ENCODE peak calls at places on chromosomes 7 and 10, in ten cellular contexts. One of them, this sample, is unnamed.

GRCh38 chr7:2315787-2316186 is 1.5 kb upstream of the SNX8 start:
- DNase-seq in AG20443: no peak
- DNase-seq in activated CD4-positive, alpha-beta T cell treated with anti-CD3 and anti-CD28 coated beads, Interleukin-2, amount 50 U/mL, for 24 hours: no peak
- DNase-seq in CD4-positive, alpha-beta memory T cell: no peak
- DNase-seq in psoas muscle: no peak
- DNase-seq in nucleus accumbens: no peak
- DNase-seq in neural crest cell: no peak
- DNase-seq in left cardiac atrium: no peak
- DNase-seq in NCI-H1092 treated with DMSO at 0.1 percent for 48 hours: no peak
- DNase-seq in tibial artery: no peak
- DNase-seq in this sample: no peak

GRCh38 chr10:14466256-14466655 is 135.5 kb upstream of the FRMD4A start:
- DNase-seq in NCI-H1092 treated with DMSO at 0.1 percent for 48 hours: no peak
- DNase-seq in tibial artery: no peak
- DNase-seq in psoas muscle: no peak
- DNase-seq in nucleus accumbens: no peak
- DNase-seq in activated CD4-positive, alpha-beta T cell treated with anti-CD3 and anti-CD28 coated beads, Interleukin-2, amount 50 U/mL, for 24 hours: no peak
- DNase-seq in left cardiac atrium: no peak
- DNase-seq in CD4-positive, alpha-beta memory T cell: no peak
- DNase-seq in AG20443: peak
- DNase-seq in neural crest cell: no peak
- DNase-seq in this sample: no peak

GRCh38 chr7:104040666-104041065 is 51.2 kb upstream of the RELN start:
- DNase-seq in CD4-positive, alpha-beta memory T cell: no peak
- DNase-seq in AG20443: no peak
- DNase-seq in left cardiac atrium: no peak
- DNase-seq in tibial artery: no peak
- DNase-seq in NCI-H1092 treated with DMSO at 0.1 percent for 48 hours: no peak
- DNase-seq in activated CD4-positive, alpha-beta T cell treated with anti-CD3 and anti-CD28 coated beads, Interleukin-2, amount 50 U/mL, for 24 hours: no peak
- DNase-seq in nucleus accumbens: no peak
- DNase-seq in neural crest cell: no peak
- DNase-seq in psoas muscle: no peak
- DNase-seq in this sample: no peak

GRCh38 chr10:65358565-65358964 is 1567.3 kb upstream of the LRRTM3 start:
- DNase-seq in nucleus accumbens: no peak
- DNase-seq in NCI-H1092 treated with DMSO at 0.1 percent for 48 hours: no peak
- DNase-seq in left cardiac atrium: no peak
- DNase-seq in CD4-positive, alpha-beta memory T cell: no peak
- DNase-seq in neural crest cell: no peak
- DNase-seq in psoas muscle: no peak
- DNase-seq in tibial artery: no peak
- DNase-seq in activated CD4-positive, alpha-beta T cell treated with anti-CD3 and anti-CD28 coated beads, Interleukin-2, amount 50 U/mL, for 24 hours: no peak
- DNase-seq in AG20443: no peak
- DNase-seq in this sample: peak

GRCh38 chr10:26839966-26840627 is 20.7 kb downstream of the ABI1 start:
- DNase-seq in left cardiac atrium: no peak
- DNase-seq in tibial artery: no peak
- DNase-seq in psoas muscle: no peak
- DNase-seq in neural crest cell: no peak
- DNase-seq in NCI-H1092 treated with DMSO at 0.1 percent for 48 hours: no peak
- DNase-seq in activated CD4-positive, alpha-beta T cell treated with anti-CD3 and anti-CD28 coated beads, Interleukin-2, amount 50 U/mL, for 24 hours: no peak
- DNase-seq in nucleus accumbens: no peak
- DNase-seq in AG20443: peak
- DNase-seq in CD4-positive, alpha-beta memory T cell: no peak
- DNase-seq in this sample: no peak

GRCh38 chr7:157498690-157499089 is 161.9 kb downstream of the DNAJB6 start:
- DNase-seq in psoas muscle: peak
- DNase-seq in activated CD4-positive, alpha-beta T cell treated with anti-CD3 and anti-CD28 coated beads, Interleukin-2, amount 50 U/mL, for 24 hours: no peak
- DNase-seq in NCI-H1092 treated with DMSO at 0.1 percent for 48 hours: no peak
- DNase-seq in tibial artery: no peak
- DNase-seq in neural crest cell: no peak
- DNase-seq in CD4-positive, alpha-beta memory T cell: no peak
- DNase-seq in AG20443: no peak
- DNase-seq in left cardiac atrium: no peak
- DNase-seq in nucleus accumbens: no peak
- DNase-seq in this sample: no peak

GRCh38 chr10:87619705-87620104 is 40.0 kb upstream of the PAPSS2 start:
- DNase-seq in AG20443: peak
- DNase-seq in activated CD4-positive, alpha-beta T cell treated with anti-CD3 and anti-CD28 coated beads, Interleukin-2, amount 50 U/mL, for 24 hours: no peak
- DNase-seq in psoas muscle: no peak
- DNase-seq in tibial artery: no peak
- DNase-seq in left cardiac atrium: no peak
- DNase-seq in CD4-positive, alpha-beta memory T cell: no peak
- DNase-seq in nucleus accumbens: no peak
- DNase-seq in NCI-H1092 treated with DMSO at 0.1 percent for 48 hours: no peak
- DNase-seq in neural crest cell: no peak
- DNase-seq in this sample: no peak

GRCh38 chr7:45117582-45117981 is 6.1 kb upstream of the TBRG4 start:
- DNase-seq in psoas muscle: no peak
- DNase-seq in CD4-positive, alpha-beta memory T cell: no peak
- DNase-seq in tibial artery: no peak
- DNase-seq in activated CD4-positive, alpha-beta T cell treated with anti-CD3 and anti-CD28 coated beads, Interleukin-2, amount 50 U/mL, for 24 hours: no peak
- DNase-seq in neural crest cell: no peak
- DNase-seq in NCI-H1092 treated with DMSO at 0.1 percent for 48 hours: no peak
- DNase-seq in left cardiac atrium: no peak
- DNase-seq in nucleus accumbens: no peak
- DNase-seq in AG20443: no peak
- DNase-seq in this sample: no peak

GRCh38 chr7:69757990-69758430 is 159.7 kb downstream of the AUTS2 start:
- DNase-seq in nucleus accumbens: no peak
- DNase-seq in AG20443: peak
- DNase-seq in left cardiac atrium: no peak
- DNase-seq in neural crest cell: no peak
- DNase-seq in tibial artery: no peak
- DNase-seq in psoas muscle: no peak
- DNase-seq in NCI-H1092 treated with DMSO at 0.1 percent for 48 hours: no peak
- DNase-seq in CD4-positive, alpha-beta memory T cell: no peak
- DNase-seq in activated CD4-positive, alpha-beta T cell treated with anti-CD3 and anti-CD28 coated beads, Interleukin-2, amount 50 U/mL, for 24 hours: no peak
- DNase-seq in this sample: no peak

GRCh38 chr7:8639668-8640067 is 206.3 kb downstream of the NXPH1 start:
- DNase-seq in CD4-positive, alpha-beta memory T cell: no peak
- DNase-seq in neural crest cell: no peak
- DNase-seq in psoas muscle: no peak
- DNase-seq in nucleus accumbens: no peak
- DNase-seq in tibial artery: no peak
- DNase-seq in activated CD4-positive, alpha-beta T cell treated with anti-CD3 and anti-CD28 coated beads, Interleukin-2, amount 50 U/mL, for 24 hours: no peak
- DNase-seq in AG20443: no peak
- DNase-seq in left cardiac atrium: no peak
- DNase-seq in NCI-H1092 treated with DMSO at 0.1 percent for 48 hours: no peak
- DNase-seq in this sample: no peak

GRCh38 chr7:1418505-1419309 is 40.6 kb downstream of the MICALL2 start:
- DNase-seq in neural crest cell: no peak
- DNase-seq in left cardiac atrium: no peak
- DNase-seq in CD4-positive, alpha-beta memory T cell: no peak
- DNase-seq in AG20443: peak
- DNase-seq in nucleus accumbens: no peak
- DNase-seq in tibial artery: no peak
- DNase-seq in activated CD4-positive, alpha-beta T cell treated with anti-CD3 and anti-CD28 coated beads, Interleukin-2, amount 50 U/mL, for 24 hours: no peak
- DNase-seq in psoas muscle: no peak
- DNase-seq in NCI-H1092 treated with DMSO at 0.1 percent for 48 hours: no peak
- DNase-seq in this sample: no peak

GRCh38 chr7:151566897-151567320 is 47.2 kb upstream of the RHEB start:
- DNase-seq in AG20443: peak
- DNase-seq in activated CD4-positive, alpha-beta T cell treated with anti-CD3 and anti-CD28 coated beads, Interleukin-2, amount 50 U/mL, for 24 hours: no peak
- DNase-seq in neural crest cell: no peak
- DNase-seq in CD4-positive, alpha-beta memory T cell: no peak
- DNase-seq in tibial artery: no peak
- DNase-seq in left cardiac atrium: no peak
- DNase-seq in nucleus accumbens: no peak
- DNase-seq in NCI-H1092 treated with DMSO at 0.1 percent for 48 hours: no peak
- DNase-seq in psoas muscle: no peak
- DNase-seq in this sample: no peak

GRCh38 chr7:84669177-84669732 is 474.7 kb upstream of the SEMA3A start:
- DNase-seq in nucleus accumbens: no peak
- DNase-seq in tibial artery: no peak
- DNase-seq in NCI-H1092 treated with DMSO at 0.1 percent for 48 hours: no peak
- DNase-seq in left cardiac atrium: no peak
- DNase-seq in psoas muscle: no peak
- DNase-seq in neural crest cell: no peak
- DNase-seq in AG20443: no peak
- DNase-seq in activated CD4-positive, alpha-beta T cell treated with anti-CD3 and anti-CD28 coated beads, Interleukin-2, amount 50 U/mL, for 24 hours: no peak
- DNase-seq in CD4-positive, alpha-beta memory T cell: no peak
- DNase-seq in this sample: no peak

GRCh38 chr10:31319602-31320178 is 674 bp downstream of the ZEB1 start:
- DNase-seq in AG20443: peak
- DNase-seq in activated CD4-positive, alpha-beta T cell treated with anti-CD3 and anti-CD28 coated beads, Interleukin-2, amount 50 U/mL, for 24 hours: no peak
- DNase-seq in NCI-H1092 treated with DMSO at 0.1 percent for 48 hours: peak
- DNase-seq in psoas muscle: no peak
- DNase-seq in CD4-positive, alpha-beta memory T cell: no peak
- DNase-seq in left cardiac atrium: peak
- DNase-seq in tibial artery: no peak
- DNase-seq in nucleus accumbens: no peak
- DNase-seq in neural crest cell: no peak
- DNase-seq in this sample: no peak

GRCh38 chr7:7719235-7719634 is 828 bp upstream of the RPA3 start:
- DNase-seq in NCI-H1092 treated with DMSO at 0.1 percent for 48 hours: peak
- DNase-seq in activated CD4-positive, alpha-beta T cell treated with anti-CD3 and anti-CD28 coated beads, Interleukin-2, amount 50 U/mL, for 24 hours: no peak
- DNase-seq in AG20443: peak
- DNase-seq in nucleus accumbens: no peak
- DNase-seq in neural crest cell: no peak
- DNase-seq in psoas muscle: no peak
- DNase-seq in left cardiac atrium: no peak
- DNase-seq in CD4-positive, alpha-beta memory T cell: peak
- DNase-seq in tibial artery: no peak
- DNase-seq in this sample: no peak

GRCh38 chr7:98284335-98285036 is 3.0 kb downstream of the BRI3 start:
- DNase-seq in nucleus accumbens: no peak
- DNase-seq in NCI-H1092 treated with DMSO at 0.1 percent for 48 hours: no peak
- DNase-seq in tibial artery: peak
- DNase-seq in CD4-positive, alpha-beta memory T cell: no peak
- DNase-seq in psoas muscle: peak
- DNase-seq in activated CD4-positive, alpha-beta T cell treated with anti-CD3 and anti-CD28 coated beads, Interleukin-2, amount 50 U/mL, for 24 hours: no peak
- DNase-seq in left cardiac atrium: peak
- DNase-seq in neural crest cell: no peak
- DNase-seq in AG20443: peak
- DNase-seq in this sample: no peak

GRCh38 chr10:88097092-88097894 is 233.9 kb downstream of the PTEN start:
- DNase-seq in left cardiac atrium: no peak
- DNase-seq in NCI-H1092 treated with DMSO at 0.1 percent for 48 hours: no peak
- DNase-seq in activated CD4-positive, alpha-beta T cell treated with anti-CD3 and anti-CD28 coated beads, Interleukin-2, amount 50 U/mL, for 24 hours: no peak
- DNase-seq in AG20443: no peak
- DNase-seq in neural crest cell: no peak
- DNase-seq in nucleus accumbens: no peak
- DNase-seq in tibial artery: no peak
- DNase-seq in CD4-positive, alpha-beta memory T cell: no peak
- DNase-seq in psoas muscle: no peak
- DNase-seq in this sample: no peak

GRCh38 chr10:103676058-103676785 is 179.2 kb downstream of the SH3PXD2A start:
- DNase-seq in activated CD4-positive, alpha-beta T cell treated with anti-CD3 and anti-CD28 coated beads, Interleukin-2, amount 50 U/mL, for 24 hours: no peak
- DNase-seq in CD4-positive, alpha-beta memory T cell: no peak
- DNase-seq in NCI-H1092 treated with DMSO at 0.1 percent for 48 hours: no peak
- DNase-seq in neural crest cell: no peak
- DNase-seq in psoas muscle: peak
- DNase-seq in nucleus accumbens: no peak
- DNase-seq in tibial artery: peak
- DNase-seq in AG20443: peak
- DNase-seq in left cardiac atrium: peak
- DNase-seq in this sample: no peak

GRCh38 chr10:29656451-29656992 is 21.8 kb upstream of the SVIL start:
- DNase-seq in CD4-positive, alpha-beta memory T cell: no peak
- DNase-seq in neural crest cell: no peak
- DNase-seq in tibial artery: no peak
- DNase-seq in NCI-H1092 treated with DMSO at 0.1 percent for 48 hours: no peak
- DNase-seq in AG20443: no peak
- DNase-seq in activated CD4-positive, alpha-beta T cell treated with anti-CD3 and anti-CD28 coated beads, Interleukin-2, amount 50 U/mL, for 24 hours: no peak
- DNase-seq in psoas muscle: no peak
- DNase-seq in left cardiac atrium: no peak
- DNase-seq in nucleus accumbens: no peak
- DNase-seq in this sample: no peak

GRCh38 chr7:151754142-151754590 is 122.7 kb downstream of the PRKAG2 start:
- DNase-seq in NCI-H1092 treated with DMSO at 0.1 percent for 48 hours: peak
- DNase-seq in tibial artery: peak
- DNase-seq in nucleus accumbens: no peak
- DNase-seq in AG20443: peak
- DNase-seq in activated CD4-positive, alpha-beta T cell treated with anti-CD3 and anti-CD28 coated beads, Interleukin-2, amount 50 U/mL, for 24 hours: no peak
- DNase-seq in CD4-positive, alpha-beta memory T cell: no peak
- DNase-seq in neural crest cell: peak
- DNase-seq in psoas muscle: peak
- DNase-seq in left cardiac atrium: peak
- DNase-seq in this sample: peak

GRCh38 chr10:89837173-89838001 is 136.0 kb downstream of the KIF20B start:
- DNase-seq in NCI-H1092 treated with DMSO at 0.1 percent for 48 hours: no peak
- DNase-seq in neural crest cell: no peak
- DNase-seq in activated CD4-positive, alpha-beta T cell treated with anti-CD3 and anti-CD28 coated beads, Interleukin-2, amount 50 U/mL, for 24 hours: peak
- DNase-seq in psoas muscle: peak
- DNase-seq in CD4-positive, alpha-beta memory T cell: peak
- DNase-seq in nucleus accumbens: no peak
- DNase-seq in left cardiac atrium: peak
- DNase-seq in tibial artery: no peak
- DNase-seq in AG20443: peak
- DNase-seq in this sample: no peak

GRCh38 chr7:141301544-141301943 is 227.7 kb downstream of the TMEM178B start:
- DNase-seq in neural crest cell: no peak
- DNase-seq in tibial artery: no peak
- DNase-seq in CD4-positive, alpha-beta memory T cell: no peak
- DNase-seq in NCI-H1092 treated with DMSO at 0.1 percent for 48 hours: no peak
- DNase-seq in psoas muscle: no peak
- DNase-seq in AG20443: no peak
- DNase-seq in nucleus accumbens: no peak
- DNase-seq in activated CD4-positive, alpha-beta T cell treated with anti-CD3 and anti-CD28 coated beads, Interleukin-2, amount 50 U/mL, for 24 hours: no peak
- DNase-seq in left cardiac atrium: peak
- DNase-seq in this sample: no peak

GRCh38 chr10:26292058-26292457 is 75.5 kb downstream of the GAD2 start:
- DNase-seq in left cardiac atrium: no peak
- DNase-seq in neural crest cell: no peak
- DNase-seq in NCI-H1092 treated with DMSO at 0.1 percent for 48 hours: peak
- DNase-seq in AG20443: no peak
- DNase-seq in activated CD4-positive, alpha-beta T cell treated with anti-CD3 and anti-CD28 coated beads, Interleukin-2, amount 50 U/mL, for 24 hours: no peak
- DNase-seq in psoas muscle: no peak
- DNase-seq in CD4-positive, alpha-beta memory T cell: no peak
- DNase-seq in nucleus accumbens: no peak
- DNase-seq in tibial artery: no peak
- DNase-seq in this sample: no peak

GRCh38 chr10:34195364-34196057 is 619.6 kb downstream of the PARD3 start:
- DNase-seq in CD4-positive, alpha-beta memory T cell: no peak
- DNase-seq in NCI-H1092 treated with DMSO at 0.1 percent for 48 hours: no peak
- DNase-seq in nucleus accumbens: no peak
- DNase-seq in neural crest cell: no peak
- DNase-seq in activated CD4-positive, alpha-beta T cell treated with anti-CD3 and anti-CD28 coated beads, Interleukin-2, amount 50 U/mL, for 24 hours: no peak
- DNase-seq in tibial artery: no peak
- DNase-seq in AG20443: no peak
- DNase-seq in psoas muscle: no peak
- DNase-seq in left cardiac atrium: no peak
- DNase-seq in this sample: no peak

GRCh38 chr10:133289761-133290160 is 13.1 kb upstream of the ADAM8 start:
- DNase-seq in nucleus accumbens: no peak
- DNase-seq in AG20443: no peak
- DNase-seq in left cardiac atrium: no peak
- DNase-seq in neural crest cell: no peak
- DNase-seq in psoas muscle: no peak
- DNase-seq in NCI-H1092 treated with DMSO at 0.1 percent for 48 hours: no peak
- DNase-seq in tibial artery: no peak
- DNase-seq in CD4-positive, alpha-beta memory T cell: no peak
- DNase-seq in activated CD4-positive, alpha-beta T cell treated with anti-CD3 and anti-CD28 coated beads, Interleukin-2, amount 50 U/mL, for 24 hours: no peak
- DNase-seq in this sample: no peak

GRCh38 chr10:116168745-116169144 is 104.3 kb downstream of the GFRA1 start:
- DNase-seq in AG20443: no peak
- DNase-seq in CD4-positive, alpha-beta memory T cell: no peak
- DNase-seq in nucleus accumbens: no peak
- DNase-seq in tibial artery: no peak
- DNase-seq in psoas muscle: no peak
- DNase-seq in NCI-H1092 treated with DMSO at 0.1 percent for 48 hours: no peak
- DNase-seq in neural crest cell: no peak
- DNase-seq in left cardiac atrium: no peak
- DNase-seq in activated CD4-positive, alpha-beta T cell treated with anti-CD3 and anti-CD28 coated beads, Interleukin-2, amount 50 U/mL, for 24 hours: no peak
- DNase-seq in this sample: no peak

GRCh38 chr10:71368639-71369038 is 28.1 kb upstream of the CDH23 start:
- DNase-seq in tibial artery: no peak
- DNase-seq in activated CD4-positive, alpha-beta T cell treated with anti-CD3 and anti-CD28 coated beads, Interleukin-2, amount 50 U/mL, for 24 hours: no peak
- DNase-seq in nucleus accumbens: no peak
- DNase-seq in left cardiac atrium: no peak
- DNase-seq in neural crest cell: no peak
- DNase-seq in psoas muscle: no peak
- DNase-seq in AG20443: no peak
- DNase-seq in NCI-H1092 treated with DMSO at 0.1 percent for 48 hours: no peak
- DNase-seq in CD4-positive, alpha-beta memory T cell: no peak
- DNase-seq in this sample: no peak

GRCh38 chr7:28754027-28754426 is 204.1 kb downstream of the TRIL start:
- DNase-seq in neural crest cell: peak
- DNase-seq in psoas muscle: no peak
- DNase-seq in left cardiac atrium: no peak
- DNase-seq in AG20443: peak
- DNase-seq in nucleus accumbens: no peak
- DNase-seq in NCI-H1092 treated with DMSO at 0.1 percent for 48 hours: no peak
- DNase-seq in tibial artery: no peak
- DNase-seq in activated CD4-positive, alpha-beta T cell treated with anti-CD3 and anti-CD28 coated beads, Interleukin-2, amount 50 U/mL, for 24 hours: no peak
- DNase-seq in CD4-positive, alpha-beta memory T cell: no peak
- DNase-seq in this sample: no peak

This sample was measured in 8988T.